ENCODE peak calls at places on chromosomes 12 and 14, in five cellular contexts. T is Panc1; B is mucosa of descending colon; L is naive thymus-derived CD4-positive, alpha-beta T cell; P is CD4-positive, CD25-positive, alpha-beta regulatory T cell. D is an unnamed sample.

GRCh38 chr12:12018454-12018853 is 52.3 kb upstream of the BCL2L14 start:
- DNase-seq in T (no peak), B (no peak), P (no peak), L (no peak), D (no peak)

GRCh38 chr12:1533205-1533601 is 61.2 kb downstream of the FBXL14 start:
- DNase-seq in B (no peak), L (no peak), T (no peak), P (peak; percentile 39), D (no peak)

GRCh38 chr14:31208546-31209424 is 1.2 kb upstream of the HECTD1 start:
- DNase-seq in P (no peak), T (no peak), B (no peak), L (no peak), D (no peak)

GRCh38 chr12:117316336-117316735 is 45.1 kb downstream of the NOS1 start:
- DNase-seq in P (no peak), L (no peak), B (no peak), T (no peak), D (no peak)

GRCh38 chr12:1929241-1929984 is 11.0 kb upstream of the CACNA2D4 start:
- DNase-seq in L (no peak), B (no peak), P (no peak), T (no peak), D (no peak)

GRCh38 chr14:74964787-74965769 is 9.7 kb upstream of the PGF start:
- DNase-seq in P (no peak), L (no peak), B (no peak), T (no peak), D (no peak)

GRCh38 chr14:55580401-55581010 is 499 bp downstream of the KTN1 start:
- DNase-seq in L (peak; percentile 49), B (peak; percentile 76), P (peak; percentile 58), T (no peak), D (no peak)

GRCh38 chr14:96925422-96925821 is 128.2 kb downstream of the VRK1 start:
- DNase-seq in P (no peak), L (no peak), B (no peak), T (no peak), D (no peak)

GRCh38 chr14:43258396-43258795 is 1248.7 kb downstream of the FSCB start:
- DNase-seq in L (no peak), T (no peak), B (no peak), P (no peak), D (no peak)

GRCh38 chr14:42222924-42223471 is 616.3 kb downstream of the LRFN5 start:
- DNase-seq in L (no peak), P (no peak), T (no peak), B (no peak), D (no peak)

GRCh38 chr12:128008341-128008740 is 258.6 kb upstream of the TMEM132C start:
- DNase-seq in T (no peak), P (no peak), B (no peak), L (no peak), D (no peak)

GRCh38 chr12:131407221-131408035 is 303.5 kb upstream of the SFSWAP start:
- DNase-seq in L (no peak), B (no peak), T (no peak), P (no peak), D (no peak)

GRCh38 chr12:69779928-69780327 is 41.3 kb downstream of the RAB3IP start:
- DNase-seq in B (no peak), P (no peak), L (no peak), T (no peak), D (peak; percentile 63)

GRCh38 chr14:43894534-43894933 is 612.5 kb downstream of the FSCB start:
- DNase-seq in B (no peak), P (no peak), T (no peak), L (no peak), D (peak; percentile 55)

GRCh38 chr12:3107071-3107583 is 29.9 kb downstream of the TSPAN9 start:
- DNase-seq in P (no peak), B (no peak), L (no peak), T (no peak), D (no peak)

GRCh38 chr12:25352078-25352918 is 101.6 kb upstream of the KRAS start:
- DNase-seq in T (no peak), P (peak; percentile 10), B (no peak), L (no peak), D (no peak)

GRCh38 chr14:22059201-22059600 is 385.6 kb upstream of the OR4E1 start:
- DNase-seq in B (no peak), P (no peak), T (no peak), L (no peak), D (no peak)

GRCh38 chr14:88270781-88271180 is 52.3 kb downstream of the KCNK10 start:
- DNase-seq in L (no peak), T (no peak), P (no peak), B (peak; percentile 91), D (peak; percentile 5)

GRCh38 chr14:89634037-89634436 is 217.0 kb upstream of the FOXN3 start:
- DNase-seq in T (no peak), P (no peak), B (no peak), L (no peak), D (no peak)

GRCh38 chr14:57869530-57870088 is 3.7 kb upstream of the SLC35F4 start:
- DNase-seq in L (no peak), T (no peak), B (no peak), P (no peak), D (no peak)

GRCh38 chr14:59269431-59269830 is 81.0 kb downstream of the DAAM1 start:
- DNase-seq in T (no peak), B (no peak), L (no peak), P (no peak), D (no peak)
- H3K4me1 ChIP-seq in T (no peaks in the 10 kb centered on the region), B (no peaks in the 10 kb centered on the region), L (no peaks in the 10 kb centered on the region), P (peaks cover 2% of the 10 kb centered on the region), D (no peaks in the 10 kb centered on the region)

DNA sequence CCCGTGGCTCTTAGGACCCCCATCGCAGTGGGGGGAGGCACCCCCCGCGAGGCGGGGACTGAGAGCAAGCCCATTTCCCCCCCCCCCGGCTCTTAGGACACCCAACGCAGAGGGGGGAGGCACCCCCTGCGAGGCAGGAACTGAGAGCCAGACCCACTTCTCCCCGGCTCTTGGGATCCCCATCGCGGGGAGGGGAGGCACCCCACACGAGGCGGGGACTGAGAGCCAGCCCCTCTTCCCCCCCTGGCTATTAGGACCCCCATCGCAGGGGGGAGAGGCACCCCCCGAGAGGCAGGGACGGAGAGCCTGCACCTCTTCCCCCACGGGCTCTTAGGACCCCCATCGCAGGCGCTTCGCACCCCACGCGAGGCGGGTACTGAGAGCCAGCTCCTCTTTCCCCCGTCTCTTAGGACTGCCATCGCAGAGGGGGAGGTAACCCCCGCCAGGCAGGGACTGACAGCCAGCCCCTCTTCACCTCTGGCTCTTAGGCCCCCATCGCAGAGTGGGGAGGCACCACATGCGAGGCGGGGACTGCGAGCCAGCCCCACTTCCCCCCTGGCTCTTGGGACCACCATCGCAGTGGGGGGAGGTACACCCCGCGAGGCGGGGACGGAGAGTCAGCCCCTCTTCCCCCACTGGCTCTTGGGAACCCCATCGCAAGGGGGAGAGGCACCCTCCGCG is 46.0 kb downstream of the DDX11 start:
- DNase-seq in B (no peak), P (no peak), T (no peak), L (no peak), D (no peak)
- H3K4me3 ChIP-seq in B (no peak overlapping the region), P (no peak overlapping the region), T (peak overlapping the region; percentile 74), L (peak overlapping the region; percentile 71), D (no peak overlapping the region)

GRCh38 chr12:50506753-50507473 is 2.1 kb downstream of the DIP2B start:
- DNase-seq in B (no peak), L (no peak), T (no peak), P (no peak), D (no peak)

GRCh38 chr12:50505945-50506344 is 1.2 kb downstream of the DIP2B start:
- DNase-seq in T (no peak), L (no peak), P (no peak), B (no peak), D (no peak)

GRCh38 chr12:50505386-50505827 is 622 bp downstream of the DIP2B start:
- DNase-seq in T (no peak), P (no peak), L (no peak), B (peak; percentile 63), D (no peak)

GRCh38 chr12:50507474-50507838 is 2.7 kb downstream of the DIP2B start:
- DNase-seq in P (no peak), T (no peak), L (no peak), B (no peak), D (no peak)

GRCh38 chr12:50504798-50505385 is at the start of gene DIP2B:
- DNase-seq in T (peak; percentile 80), B (peak; percentile 97), P (peak; percentile 93), L (peak; percentile 90), D (peak; percentile 76)
- H3K4me1 ChIP-seq in T (peaks cover 23% of the 10 kb centered on the region), B (peaks cover 32% of the 10 kb centered on the region), P (peaks cover 47% of the 10 kb centered on the region), L (peaks cover 40% of the 10 kb centered on the region), D (no peaks in the 10 kb centered on the region)

DNA sequence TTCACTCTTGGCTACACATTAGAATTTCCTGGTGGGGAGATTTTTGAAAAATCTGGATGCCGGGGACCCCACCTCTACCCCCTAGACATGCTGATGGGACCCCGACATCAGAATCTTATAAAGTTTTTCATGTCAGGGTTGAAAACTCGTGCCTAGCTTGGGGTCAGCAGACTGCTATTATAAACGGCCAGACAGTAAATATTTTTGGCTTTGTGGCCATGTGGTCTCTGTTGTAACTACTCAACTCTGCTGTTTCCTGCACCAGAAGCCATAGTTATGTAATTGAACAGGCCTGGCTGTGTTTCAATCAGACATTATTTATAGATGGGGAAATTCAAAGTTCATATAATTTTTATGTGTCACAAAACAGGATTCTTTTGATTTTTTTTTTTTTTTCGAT is 41.6 kb downstream of the ACACB start:
- DNase-seq in P (no peak), T (no peak), L (no peak), B (no peak), D (no peak)
- H3K4me3 ChIP-seq in P (no peak overlapping the region), T (no peak overlapping the region), L (no peak overlapping the region), B (no peak overlapping the region), D (no peak overlapping the region)

DNA sequence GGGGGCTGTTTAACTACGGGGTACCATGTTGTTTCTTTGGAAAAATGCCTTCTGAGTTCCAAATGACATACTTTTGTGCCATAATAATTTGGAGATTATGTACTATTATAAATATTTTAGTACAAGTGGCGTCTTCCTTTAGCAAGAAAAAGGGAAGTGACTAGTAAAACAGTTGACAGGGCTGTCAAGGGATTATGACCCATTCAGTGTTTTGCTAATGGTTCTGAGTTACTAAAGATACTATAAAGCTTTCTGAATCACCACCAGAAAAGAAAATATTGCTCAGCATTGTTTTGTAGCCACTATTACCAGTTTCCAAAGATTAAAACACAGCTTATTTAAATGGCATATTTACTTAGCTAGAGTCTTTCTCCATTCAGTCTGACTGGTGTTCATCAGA is 334.9 kb downstream of the SNAPC1 start:
- DNase-seq in T (no peak), B (no peak), L (no peak), P (no peak), D (no peak)
- H3K4me1 ChIP-seq in T (no peaks in the 10 kb centered on the region), B (no peaks in the 10 kb centered on the region), L (no peaks in the 10 kb centered on the region), P (no peaks in the 10 kb centered on the region), D (no peaks in the 10 kb centered on the region)

DNA sequence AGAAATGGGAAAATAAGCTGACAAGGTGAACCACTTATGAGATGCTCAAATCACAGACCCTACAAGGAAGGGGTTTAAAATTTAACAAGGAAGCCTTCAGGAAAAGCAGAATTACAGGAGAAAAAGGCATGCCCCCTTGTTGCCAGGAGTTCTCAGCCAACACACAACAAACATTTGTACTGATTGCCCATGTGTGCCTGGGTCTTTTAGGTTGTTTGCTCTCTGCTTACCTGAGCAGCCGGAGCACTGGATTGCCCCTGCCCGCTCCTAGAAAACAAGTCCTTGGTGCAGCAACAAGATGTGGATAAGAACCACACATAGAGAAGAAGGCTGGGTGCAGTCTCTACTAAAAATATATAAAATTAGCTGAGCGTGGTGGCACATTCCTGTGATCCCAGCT is 3.4 kb downstream of the DRAM1 start:
- DNase-seq in T (no peak), P (no peak), B (no peak), L (no peak), D (no peak)
- H3K4me3 ChIP-seq in T (no peak overlapping the region), P (no peak overlapping the region), B (no peak overlapping the region), L (no peak overlapping the region), D (no peak overlapping the region)